ENCODE peak calls at places on chromosome 21, in seven cellular contexts. P, L, T, Q, Y, R and C are unnamed samples.

GRCh38 chr21:29649370-29649963 is 290.3 kb downstream of the GRIK1 start:
- DNase-seq in P (no peak), L (no peak), T (no peak), Q (no peak), Y (no peak), R (no peak), C (no peak)

GRCh38 chr21:34363733-34364132 is at the start of gene KCNE2:
- DNase-seq in P (no peak), L (no peak), T (no peak), Q (no peak), Y (no peak), R (peak; percentile 12), C (no peak)

GRCh38 chr21:45415188-45415942 is 10.4 kb downstream of the COL18A1 start:
- DNase-seq in P (no peak), L (no peak), T (no peak), Q (no peak), Y (no peak), R (no peak), C (no peak)

GRCh38 chr21:31564439-31564838 is 95.1 kb upstream of the SOD1 start:
- DNase-seq in P (no peak), L (no peak), T (no peak), Q (no peak), Y (no peak), R (no peak), C (no peak)

GRCh38 chr21:46297311-46298082 is 11.4 kb downstream of the YBEY start:
- DNase-seq in P (no peak), L (peak; percentile 6), T (no peak), Q (no peak), Y (peak; percentile 11), R (no peak), C (no peak)

GRCh38 chr21:43893536-43894205 is 28.6 kb downstream of the AGPAT3 start:
- DNase-seq in P (peak; percentile 58), L (no peak), T (no peak), Q (peak; percentile 74), Y (no peak), R (no peak), C (no peak)

GRCh38 chr21:30168086-30168485 is 1.5 kb upstream of the CLDN17 start:
- DNase-seq in P (no peak), L (no peak), T (no peak), Q (no peak), Y (no peak), R (no peak), C (no peak)

GRCh38 chr21:17472592-17473271 is 40.1 kb upstream of the CXADR start:
- DNase-seq in P (no peak), L (no peak), T (no peak), Q (no peak), Y (no peak), R (peak; percentile 75), C (no peak)

GRCh38 chr21:45405271-45405818 is 380 bp downstream of the COL18A1 start:
- DNase-seq in P (no peak), L (no peak), T (no peak), Q (no peak), Y (no peak), R (no peak), C (no peak)

GRCh38 chr21:18810136-18810535 is 406.6 kb upstream of the TMPRSS15 start:
- DNase-seq in P (no peak), L (no peak), T (no peak), Q (no peak), Y (no peak), R (no peak), C (no peak)

GRCh38 chr21:19224090-19224489 is 820.5 kb upstream of the TMPRSS15 start:
- DNase-seq in P (no peak), L (no peak), T (no peak), Q (no peak), Y (no peak), R (no peak), C (no peak)

GRCh38 chr21:16279658-16280581 is 550.1 kb downstream of the USP25 start:
- DNase-seq in P (no peak), L (no peak), T (no peak), Q (no peak), Y (no peak), R (no peak), C (no peak)

GRCh38 chr21:41798326-41798725 is 31.5 kb upstream of the RIPK4 start:
- DNase-seq in P (no peak), L (no peak), T (no peak), Q (no peak), Y (no peak), R (no peak), C (no peak)

GRCh38 chr21:45854702-45855247 is 126.8 kb upstream of the COL6A1 start:
- DNase-seq in P (no peak), L (no peak), T (no peak), Q (no peak), Y (no peak), R (no peak), C (no peak)

GRCh38 chr21:42614391-42614790 is 39.0 kb upstream of the PDE9A start:
- DNase-seq in P (no peak), L (peak; percentile 18), T (peak; percentile 24), Q (no peak), Y (peak; percentile 49), R (no peak), C (no peak)

GRCh38 chr21:43975469-43976098 is 36.5 kb upstream of the TRAPPC10 start:
- DNase-seq in P (peak; percentile 90), L (peak; percentile 71), T (peak; percentile 46), Q (peak; percentile 90), Y (peak; percentile 87), R (peak; percentile 82), C (peak; percentile 33)

GRCh38 chr21:39061766-39062165 is 121.5 kb downstream of the PSMG1 start:
- DNase-seq in P (no peak), L (no peak), T (no peak), Q (peak; percentile 37), Y (no peak), R (no peak), C (no peak)

GRCh38 chr21:25571726-25572121 is 35.6 kb downstream of the MRPL39 start:
- DNase-seq in P (no peak), L (no peak), T (no peak), Q (no peak), Y (no peak), R (no peak), C (no peak)